ENCODE peak calls at places on chromosomes 7 and 10, in four cellular contexts. M is IMR-90; N is naive thymus-derived CD4-positive, alpha-beta T cell; A is lower lobe of right lung. C is an unnamed sample.

GRCh38 chr7:26508917-26509316 is 217.3 kb downstream of the SNX10 start:
- DNase-seq in A (no peak), M (no peak), N (no peak), C (no peak)

GRCh38 chr10:113993489-113993932 is 50.2 kb upstream of the ADRB1 start:
- DNase-seq in N (no peak), A (no peak), M (no peak), C (peak; percentile 9)

GRCh38 chr7:105132335-105132734 is 118.3 kb downstream of the KMT2E start:
- DNase-seq in M (no peak), A (no peak), N (no peak), C (no peak)

GRCh38 chr10:72612203-72612826 is 13.6 kb downstream of the MICU1 start:
- DNase-seq in N (no peak), A (no peak), M (no peak), C (no peak)

GRCh38 chr7:100407285-100408180 is 21.0 kb downstream of the ZCWPW1 start:
- DNase-seq in M (peak; percentile 81), N (peak; percentile 53), A (no peak), C (peak; percentile 75)

GRCh38 chr7:135964254-135964653 is 12.9 kb downstream of the MTPN start:
- DNase-seq in N (no peak), M (peak; percentile 7), A (no peak), C (no peak)

GRCh38 chr10:122727426-122727825 is 27.8 kb upstream of the C10orf120 start:
- DNase-seq in M (no peak), N (no peak), A (no peak), C (no peak)

GRCh38 chr10:1408656-1409358 is 328.5 kb downstream of the ADARB2 start:
- DNase-seq in M (no peak), N (no peak), A (no peak), C (no peak)

GRCh38 chr7:91019686-91020385 is 244.4 kb upstream of the FZD1 start:
- DNase-seq in A (no peak), M (peak; percentile 45), N (no peak), C (no peak)

GRCh38 chr7:82164813-82165212 is 278.8 kb downstream of the CACNA2D1 start:
- DNase-seq in M (peak; percentile 79), N (no peak), A (no peak), C (peak; percentile 81)

GRCh38 chr10:6123467-6124042 is 34.7 kb downstream of the RBM17 start:
- DNase-seq in A (no peak), N (no peak), M (peak; percentile 27), C (no peak)

GRCh38 chr7:90952649-90952991 is 311.6 kb upstream of the FZD1 start:
- DNase-seq in N (no peak), A (no peak), M (no peak), C (no peak)

GRCh38 chr10:63554666-63555065 is 33.5 kb downstream of the REEP3 start:
- DNase-seq in N (peak; percentile 44), A (peak; percentile 56), M (peak; percentile 91), C (peak; percentile 93)

GRCh38 chr7:151139791-151140190 is 27.7 kb downstream of the GBX1 start:
- DNase-seq in A (no peak), M (no peak), N (no peak), C (no peak)
- H3K36me3 ChIP-seq in A (peaks cover 100% of the 10 kb centered on the region), M (peaks cover 76% of the 10 kb centered on the region), N (peaks cover 20% of the 10 kb centered on the region), C (peaks cover 38% of the 10 kb centered on the region)

GRCh38 chr7:69818647-69819161 is 220.4 kb downstream of the AUTS2 start:
- DNase-seq in N (no peak), A (no peak), M (no peak), C (no peak)
- H3K27me3 ChIP-seq in N (no peaks in the 10 kb centered on the region), A (no peaks in the 10 kb centered on the region), M (no peaks in the 10 kb centered on the region), C (no peaks in the 10 kb centered on the region)

DNA sequence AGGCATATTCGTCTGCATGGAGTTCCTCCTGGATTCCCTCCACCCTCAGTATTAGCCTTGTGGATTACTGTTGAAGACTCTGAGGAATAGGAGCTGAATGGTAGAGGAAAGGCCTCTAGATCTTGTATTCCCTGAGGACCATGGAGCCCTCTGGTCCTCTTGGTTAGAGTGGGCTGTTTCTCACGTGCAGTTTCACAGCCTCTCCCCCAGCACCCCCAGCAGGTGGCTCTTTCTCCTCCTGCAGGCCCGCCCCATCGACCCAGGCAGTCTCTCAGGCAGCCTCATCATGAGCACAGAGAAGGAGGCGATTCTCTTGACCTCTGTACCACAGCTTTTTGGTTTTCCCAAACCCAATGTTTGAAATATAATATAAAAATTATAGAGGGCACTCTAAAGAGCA is 102.0 kb downstream of the WNT2 start:
- DNase-seq in M (no peak), A (no peak), N (no peak), C (no peak)
- H3K36me3 ChIP-seq in M (peaks cover 9% of the 10 kb centered on the region), A (peaks cover 45% of the 10 kb centered on the region), N (no peaks in the 10 kb centered on the region), C (peaks cover 9% of the 10 kb centered on the region)

DNA sequence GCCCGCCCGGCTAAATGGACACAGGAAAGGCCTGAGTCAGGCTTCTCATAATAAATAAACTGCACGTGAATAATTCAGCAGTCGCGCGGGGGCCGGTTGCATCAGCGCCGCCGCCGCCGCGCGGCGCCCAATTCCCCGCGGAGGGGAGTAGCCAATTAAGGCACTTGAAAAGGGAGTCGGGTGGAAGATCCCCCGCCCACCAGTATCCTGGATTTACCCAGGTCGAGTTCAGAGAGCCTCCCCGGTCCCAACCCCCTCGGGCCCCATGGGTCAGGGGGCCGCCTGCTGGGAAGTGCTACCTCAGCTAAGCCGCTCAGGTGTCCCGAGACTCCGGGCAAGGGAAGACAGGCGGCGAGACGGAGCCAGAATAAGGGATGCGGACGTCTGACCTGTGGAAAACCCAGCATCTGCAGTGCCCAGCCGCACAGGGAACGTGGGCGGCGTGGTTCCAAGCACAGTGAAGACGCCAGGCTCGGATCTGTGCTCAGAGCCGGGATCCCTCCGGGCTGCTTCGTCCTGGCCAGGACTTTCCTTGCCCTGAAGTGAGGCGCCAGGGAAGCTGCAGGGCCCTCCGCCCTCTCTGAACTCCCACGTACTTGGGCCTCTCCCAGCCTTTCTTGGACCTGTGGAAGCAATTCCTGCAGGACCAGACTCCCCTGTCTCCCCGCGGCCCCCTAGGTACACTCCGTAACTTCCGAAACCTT is 7.3 kb upstream of the LBX1 start:
- DNase-seq in A (no peak), M (peak; percentile 61), N (no peak), C (no peak)
- H3K27me3 ChIP-seq in A (peaks cover 93% of the 10 kb centered on the region), M (peaks cover 84% of the 10 kb centered on the region), N (peaks cover 19% of the 10 kb centered on the region), C (peaks cover 94% of the 10 kb centered on the region)

GRCh38 chr7:48009257-48009656 is 19.6 kb downstream of the SUN3 start:
- DNase-seq in M (no peak), N (no peak), A (no peak), C (no peak)

GRCh38 chr7:48006866-48007265 is 22.0 kb downstream of the SUN3 start:
- DNase-seq in M (peak; percentile 7), A (no peak), N (no peak), C (no peak)

GRCh38 chr7:48011323-48011722 is 17.6 kb downstream of the SUN3 start:
- DNase-seq in A (no peak), M (no peak), N (no peak), C (no peak)

GRCh38 chr7:48011952-48012351 is 17.0 kb downstream of the SUN3 start:
- DNase-seq in M (no peak), A (no peak), N (no peak), C (no peak)

DNA sequence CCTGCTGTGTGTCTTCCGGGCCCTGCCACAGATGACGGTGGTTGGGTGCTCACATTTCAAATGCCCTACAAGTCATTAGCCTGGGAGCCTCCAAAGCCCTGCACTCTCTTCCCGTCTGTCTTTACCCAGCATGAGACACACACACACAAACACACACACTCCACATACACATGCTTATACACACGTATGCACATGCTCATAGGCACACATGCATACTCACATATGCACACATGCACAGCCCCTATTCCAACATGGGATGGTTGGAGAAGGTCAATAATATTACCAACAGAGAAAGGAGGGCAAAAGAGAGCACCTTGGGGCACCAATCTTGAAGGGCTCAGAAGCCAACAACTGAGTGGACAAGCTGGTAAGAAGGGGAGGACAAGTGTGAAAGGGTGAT is 19.0 kb downstream of the SUN3 start:
- DNase-seq in N (no peak), A (no peak), M (no peak), C (no peak)
- H3K36me3 ChIP-seq in N (no peaks in the 10 kb centered on the region), A (no peaks in the 10 kb centered on the region), M (no peaks in the 10 kb centered on the region), C (no peaks in the 10 kb centered on the region)